ENCODE peak calls at places on chromosomes 5 and 9, in nine cellular contexts. D is NCI-H2081; O is prostate gland; P is aorta; M is CD8-positive, alpha-beta memory T cell; L is mesendoderm; T is neural crest cell; R is ecto neural progenitor cell; N is NCI-H748 treated with DMSO at 0.1 percent for 48 hours. A is an unnamed sample.

GRCh38 chr5:35202319-35203111 is 27.8 kb downstream of the PRLR start:
- DNase-seq in D (peak; percentile 26), O (no peak), P (no peak), M (no peak), L (peak; percentile 83), T (peak; percentile 35), R (peak; percentile 58), N (peak; percentile 57), A (no peak)

GRCh38 chr5:82367930-82368329 is 89.8 kb upstream of the RPS23 start:
- DNase-seq in D (no peak), O (no peak), P (no peak), M (no peak), L (no peak), T (no peak), R (no peak), N (no peak), A (no peak)

GRCh38 chr5:32100230-32100629 is 73.9 kb downstream of the GOLPH3 start:
- DNase-seq in D (no peak), O (no peak), P (no peak), M (no peak), L (peak; percentile 14), T (no peak), R (no peak), N (no peak), A (no peak)

GRCh38 chr5:33032161-33033085 is 321.3 kb downstream of the NPR3 start:
- DNase-seq in D (no peak), O (no peak), P (no peak), M (no peak), L (no peak), T (no peak), R (no peak), N (no peak), A (no peak)

GRCh38 chr9:33270146-33270545 is 5.3 kb downstream of the CHMP5 start:
- DNase-seq in D (no peak), O (no peak), P (no peak), M (no peak), L (no peak), T (no peak), R (no peak), N (no peak), A (no peak)

GRCh38 chr9:38368731-38369130 is 23.8 kb upstream of the ALDH1B1 start:
- DNase-seq in D (no peak), O (no peak), P (no peak), M (no peak), L (no peak), T (no peak), R (no peak), N (no peak), A (no peak)

GRCh38 chr9:134186471-134187109 is 22.2 kb upstream of the RNU6ATAC start:
- DNase-seq in D (no peak), O (no peak), P (peak; percentile 72), M (no peak), L (no peak), T (no peak), R (no peak), N (no peak), A (no peak)

GRCh38 chr9:70205366-70206020 is 53.3 kb upstream of the SMC5 start:
- DNase-seq in D (no peak), O (peak; percentile 68), P (no peak), M (no peak), L (no peak), T (no peak), R (no peak), N (peak; percentile 65), A (no peak)

GRCh38 chr9:18861599-18862546 is 171.1 kb downstream of the SAXO1 start:
- DNase-seq in D (no peak), O (no peak), P (peak; percentile 83), M (no peak), L (peak; percentile 44), T (peak; percentile 6), R (peak; percentile 51), N (no peak), A (no peak)

GRCh38 chr5:141969783-141970741 is 1.2 kb downstream of the RNF14 start:
- DNase-seq in D (no peak), O (no peak), P (no peak), M (no peak), L (peak; percentile 84), T (no peak), R (no peak), N (no peak), A (no peak)

A was measured in RWPE2.